ENCODE peak calls at places on chromosomes 12 and 14, in six cellular contexts. C, P, U, J, E and A are unnamed samples.

GRCh38 chr12:48454675-48455074 is 17.7 kb upstream of the ANP32D start:
- DNase-seq in C (peak; percentile 8), P (peak; percentile 59), U (no peak), J (peak; percentile 19), E (no peak), A (peak; percentile 8)

GRCh38 chr12:129258781-129259318 is 405.6 kb downstream of the GLT1D1 start:
- DNase-seq in C (no peak), P (no peak), U (no peak), J (peak; percentile 30), E (no peak), A (no peak)

GRCh38 chr12:68786929-68787328 is 21.0 kb upstream of the MDM2 start:
- DNase-seq in C (no peak), P (peak; percentile 26), U (no peak), J (no peak), E (no peak), A (no peak)

GRCh38 chr12:108211161-108211560 is 82.1 kb downstream of the WSCD2 start:
- DNase-seq in C (no peak), P (peak; percentile 30), U (no peak), J (no peak), E (no peak), A (no peak)

GRCh38 chr12:89126712-89127111 is 225.6 kb downstream of the DUSP6 start:
- DNase-seq in C (peak; percentile 45), P (no peak), U (no peak), J (peak; percentile 34), E (no peak), A (peak; percentile 6)

GRCh38 chr12:51307655-51308593 is 16.1 kb downstream of the BIN2 start:
- DNase-seq in C (peak; percentile 87), P (no peak), U (no peak), J (peak; percentile 92), E (no peak), A (peak; percentile 77)

GRCh38 chr12:27772328-27773049 is 7.5 kb upstream of the KLHL42 start:
- DNase-seq in C (peak; percentile 35), P (no peak), U (no peak), J (peak; percentile 17), E (no peak), A (no peak)

GRCh38 chr14:100297320-100298300 is 8.6 kb downstream of the SLC25A29 start:
- DNase-seq in C (peak; percentile 88), P (no peak), U (peak; percentile 77), J (peak; percentile 83), E (peak; percentile 87), A (peak; percentile 27)

GRCh38 chr12:88579572-88579940 is 715 bp downstream of the KITLG start:
- DNase-seq in C (no peak), P (no peak), U (peak; percentile 76), J (peak; percentile 44), E (peak; percentile 55), A (peak; percentile 13)

GRCh38 chr14:74511966-74512365 is 18.4 kb downstream of the ISCA2 start:
- DNase-seq in C (no peak), P (no peak), U (peak; percentile 18), J (no peak), E (no peak), A (no peak)

GRCh38 chr12:13135336-13136178 is 32.1 kb upstream of the GSG1 start:
- DNase-seq in C (peak; percentile 83), P (peak; percentile 59), U (peak; percentile 93), J (peak; percentile 88), E (no peak), A (peak; percentile 89)

GRCh38 chr14:92693998-92694780 is 54.2 kb downstream of the LGMN start:
- DNase-seq in C (no peak), P (no peak), U (peak; percentile 51), J (peak; percentile 10), E (no peak), A (no peak)

GRCh38 chr14:98906123-98906995 is 365.6 kb downstream of the BCL11B start:
- DNase-seq in C (no peak), P (no peak), U (no peak), J (peak; percentile 53), E (peak; percentile 55), A (no peak)

GRCh38 chr12:26473291-26473690 is 277.9 kb downstream of the SSPN start:
- DNase-seq in C (peak; percentile 51), P (no peak), U (no peak), J (peak; percentile 32), E (peak; percentile 56), A (no peak)

GRCh38 chr12:1972260-1972659 is 32.0 kb downstream of the DCP1B start:
- DNase-seq in C (peak; percentile 74), P (no peak), U (no peak), J (peak; percentile 82), E (no peak), A (no peak)

GRCh38 chr14:56846970-56847928 is 37.0 kb upstream of the OTX2 start:
- DNase-seq in C (no peak), P (peak; percentile 95), U (no peak), J (no peak), E (no peak), A (no peak)

GRCh38 chr12:106766393-106766826 is 8.1 kb upstream of the RIC8B start:
- DNase-seq in C (no peak), P (no peak), U (peak; percentile 74), J (peak; percentile 16), E (no peak), A (no peak)

GRCh38 chr14:44316647-44317432 is 190.2 kb downstream of the FSCB start:
- DNase-seq in C (peak; percentile 93), P (no peak), U (no peak), J (peak; percentile 98), E (peak; percentile 73), A (peak; percentile 95)

GRCh38 chr12:47781479-47782371 is 8.7 kb downstream of the SLC48A1 start:
- DNase-seq in C (no peak), P (no peak), U (peak; percentile 60), J (no peak), E (no peak), A (no peak)

GRCh38 chr12:123278150-123278627 is 6.5 kb upstream of the CDK2AP1 start:
- DNase-seq in C (no peak), P (no peak), U (no peak), J (no peak), E (peak; percentile 21), A (no peak)

GRCh38 chr14:34496007-34496678 is 34.1 kb upstream of the SPTSSA start:
- DNase-seq in C (no peak), P (no peak), U (no peak), J (peak; percentile 21), E (peak; percentile 15), A (no peak)

GRCh38 chr12:128856035-128856790 is 2.9 kb downstream of the GLT1D1 start:
- DNase-seq in C (no peak), P (no peak), U (no peak), J (no peak), E (peak; percentile 23), A (no peak)

GRCh38 chr12:121803861-121804416 is at the start of gene SETD1B:
- DNase-seq in C (peak; percentile 44), P (peak; percentile 82), U (peak; percentile 83), J (peak; percentile 70), E (peak; percentile 81), A (no peak)

GRCh38 chr12:80293759-80294158 is 150.3 kb upstream of the PTPRQ start:
- DNase-seq in C (no peak), P (no peak), U (no peak), J (no peak), E (no peak), A (no peak)

GRCh38 chr14:22955702-22956575 is 951 bp downstream of the HAUS4 start:
- DNase-seq in C (no peak), P (no peak), U (no peak), J (peak; percentile 21), E (no peak), A (no peak)

GRCh38 chr14:59507063-59507751 is 22.9 kb downstream of the JKAMP start:
- DNase-seq in C (peak; percentile 53), P (peak; percentile 90), U (no peak), J (peak; percentile 30), E (peak; percentile 84), A (peak; percentile 64)

GRCh38 chr14:96126783-96127271 is 77.8 kb upstream of the BDKRB2 start:
- DNase-seq in C (peak; percentile 55), P (no peak), U (no peak), J (no peak), E (no peak), A (no peak)

GRCh38 chr14:53793790-53794560 is 162.7 kb downstream of the BMP4 start:
- DNase-seq in C (no peak), P (no peak), U (no peak), J (peak; percentile 43), E (no peak), A (no peak)

GRCh38 chr12:89525824-89526770 is at the start of gene POC1B:
- DNase-seq in C (peak; percentile 77), P (peak; percentile 84), U (peak; percentile 91), J (peak; percentile 86), E (peak; percentile 89), A (peak; percentile 84)

GRCh38 chr12:62248873-62249272 is 11.3 kb upstream of the USP15 start:
- DNase-seq in C (no peak), P (no peak), U (no peak), J (peak; percentile 49), E (no peak), A (peak; percentile 2)

GRCh38 chr12:58491296-58491695 is 429.0 kb downstream of the LRIG3 start:
- DNase-seq in C (peak; percentile 90), P (no peak), U (no peak), J (peak; percentile 90), E (no peak), A (no peak)

GRCh38 chr12:124609041-124609984 is 41.9 kb upstream of the NCOR2 start:
- DNase-seq in C (peak; percentile 34), P (peak; percentile 57), U (peak; percentile 97), J (peak; percentile 57), E (peak; percentile 97), A (no peak)
- H3K4me3 ChIP-seq in C (no peak overlapping the region), P (no peak overlapping the region), U (no peak overlapping the region), J (no peak overlapping the region), E (peak overlapping the region; percentile 4), A (no peak overlapping the region)

GRCh38 chr12:110702081-110702480 is 13.2 kb upstream of the HVCN1 start:
- DNase-seq in C (no peak), P (no peak), U (no peak), J (no peak), E (peak; percentile 37), A (no peak)
- H3K36me3 ChIP-seq in C (no peaks in the 10 kb centered on the region), P (no peaks in the 10 kb centered on the region), U (no peaks in the 10 kb centered on the region), J (no peaks in the 10 kb centered on the region), E (no peaks in the 10 kb centered on the region), A (no peaks in the 10 kb centered on the region)

DNA sequence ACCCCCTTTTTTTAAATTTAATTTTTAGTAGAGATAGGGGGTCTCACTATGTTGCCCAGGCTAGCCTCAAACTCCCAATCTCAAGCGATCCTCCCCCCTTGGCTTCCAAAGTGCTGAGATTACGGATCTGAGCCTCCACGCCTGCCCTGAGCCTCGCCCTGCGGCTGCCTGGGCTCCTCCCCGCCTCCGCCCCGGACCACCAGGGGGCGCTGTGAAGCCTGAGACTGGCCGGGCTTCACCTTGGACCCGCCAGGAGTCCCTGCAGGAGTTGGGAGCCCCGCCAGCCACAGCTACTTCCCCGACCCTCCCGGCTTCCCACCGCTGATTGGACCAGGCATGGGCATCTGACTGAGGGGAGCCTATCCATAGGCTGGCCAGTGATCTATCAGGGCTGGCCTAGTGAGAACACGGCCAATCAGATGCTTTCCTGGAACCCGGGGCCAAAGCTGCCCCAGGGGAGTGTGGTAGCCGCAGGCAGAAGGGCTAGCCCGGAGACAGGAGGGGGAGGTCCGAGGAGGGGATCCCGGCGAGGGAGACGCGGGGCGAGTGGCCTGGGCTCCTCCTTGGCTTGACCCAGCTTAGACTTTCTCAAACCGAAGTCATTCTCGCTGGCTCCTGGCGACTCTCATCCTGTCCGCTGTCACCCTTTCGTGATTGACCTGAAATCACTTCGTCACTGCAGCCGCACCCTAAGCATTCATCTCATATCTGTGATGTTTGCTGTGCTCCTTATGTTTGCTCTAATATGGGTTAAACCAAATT is 15.1 kb upstream of the ANKRD9 start:
- DNase-seq in C (peak; percentile 98), P (peak; percentile 99), U (peak; percentile 100), J (peak; percentile 98), E (peak; percentile 99), A (peak; percentile 99)
- H3K4me3 ChIP-seq in C (peak overlapping the region; percentile 62), P (peak overlapping the region; percentile 63), U (peak overlapping the region; percentile 81), J (peak overlapping the region; percentile 73), E (peak overlapping the region; percentile 48), A (peak overlapping the region; percentile 75)

GRCh38 chr12:57010627-57011224 is 4.4 kb upstream of the ZBTB39 start:
- DNase-seq in C (no peak), P (no peak), U (no peak), J (no peak), E (no peak), A (no peak)
- H3K36me3 ChIP-seq in C (no peaks in the 10 kb centered on the region), P (no peaks in the 10 kb centered on the region), U (no peaks in the 10 kb centered on the region), J (no peaks in the 10 kb centered on the region), E (no peaks in the 10 kb centered on the region), A (peaks cover 2% of the 10 kb centered on the region)